ENCODE peak calls at places on chromosomes 6 and 20, in ten cellular contexts. W is BE2C; X is GM20000; Z is NCI-H1417; E is upper lobe of right lung; J is AG04449; G is GM19239; I is body of pancreas; C is psoas muscle; H is activated CD8-positive, alpha-beta memory T cell treated with anti-CD3 and anti-CD28 coated beads for 4 hours. M is an unnamed sample.

GRCh38 chr6:112833546-112834215 is 486.6 kb downstream of the RFPL4B start:
- DNase-seq in W (no peak), X (no peak), Z (peak), E (no peak), J (no peak), G (no peak), I (no peak), C (no peak), H (no peak), M (no peak)

GRCh38 chr20:62900692-62901584 is 25.4 kb downstream of the DIDO1 start:
- DNase-seq in W (no peak), X (no peak), Z (no peak), E (no peak), J (no peak), G (no peak), I (no peak), C (no peak), H (no peak), M (no peak)

GRCh38 chr6:112027942-112028674 is 25.8 kb upstream of the CCN6 start:
- DNase-seq in W (no peak), X (no peak), Z (no peak), E (no peak), J (no peak), G (no peak), I (no peak), C (no peak), H (peak), M (no peak)

GRCh38 chr6:167146173-167146572 is 11.6 kb downstream of the GPR31 start:
- DNase-seq in W (no peak), X (no peak), Z (no peak), E (no peak), J (no peak), G (no peak), I (no peak), C (no peak), H (no peak), M (no peak)

GRCh38 chr20:48781634-48782033 is 46.2 kb downstream of the PREX1 start:
- DNase-seq in W (no peak), X (no peak), Z (no peak), E (no peak), J (no peak), G (no peak), I (no peak), C (no peak), H (no peak), M (no peak)

GRCh38 chr20:49505518-49505917 is 23.1 kb upstream of the KCNB1 start:
- DNase-seq in W (peak), X (no peak), Z (peak), E (no peak), J (no peak), G (no peak), I (no peak), C (peak), H (no peak), M (no peak)

GRCh38 chr20:25310921-25311728 is 63.2 kb downstream of the PYGB start:
- DNase-seq in W (no peak), X (no peak), Z (no peak), E (peak), J (peak), G (no peak), I (no peak), C (no peak), H (no peak), M (no peak)

GRCh38 chr20:63533871-63534393 is 3.2 kb downstream of the PTK6 start:
- DNase-seq in W (no peak), X (no peak), Z (no peak), E (peak), J (no peak), G (no peak), I (peak), C (peak), H (no peak), M (no peak)

GRCh38 chr20:41214202-41214601 is 76.9 kb downstream of the PLCG1 start:
- DNase-seq in W (no peak), X (no peak), Z (no peak), E (no peak), J (no peak), G (no peak), I (no peak), C (no peak), H (no peak), M (no peak)

GRCh38 chr6:54618597-54618996 is 228.0 kb upstream of the FAM83B start:
- DNase-seq in W (no peak), X (no peak), Z (no peak), E (no peak), J (no peak), G (no peak), I (no peak), C (no peak), H (no peak), M (no peak)

GRCh38 chr6:117908246-117909107 is 1.4 kb downstream of the SLC35F1 start:
- DNase-seq in W (peak), X (no peak), Z (no peak), E (no peak), J (no peak), G (no peak), I (peak), C (no peak), H (no peak), M (no peak)

GRCh38 chr6:121652726-121653623 is 217.5 kb downstream of the GJA1 start:
- DNase-seq in W (no peak), X (no peak), Z (no peak), E (no peak), J (peak), G (no peak), I (no peak), C (no peak), H (no peak), M (no peak)

GRCh38 chr20:10769700-10770099 is 95.9 kb upstream of the JAG1 start:
- DNase-seq in W (no peak), X (no peak), Z (no peak), E (no peak), J (no peak), G (no peak), I (no peak), C (no peak), H (no peak), M (no peak)

GRCh38 chr6:121651420-121651819 is 216.0 kb downstream of the GJA1 start:
- DNase-seq in W (no peak), X (no peak), Z (no peak), E (no peak), J (no peak), G (no peak), I (no peak), C (no peak), H (no peak), M (no peak)

GRCh38 chr6:16559091-16559490 is 202.2 kb downstream of the ATXN1 start:
- DNase-seq in W (no peak), X (no peak), Z (no peak), E (no peak), J (no peak), G (no peak), I (no peak), C (no peak), H (no peak), M (no peak)

GRCh38 chr6:14002176-14002947 is 77.6 kb downstream of the RNF182 start:
- DNase-seq in W (no peak), X (no peak), Z (no peak), E (no peak), J (no peak), G (no peak), I (no peak), C (no peak), H (no peak), M (no peak)

GRCh38 chr6:37705239-37706051 is 7.8 kb upstream of the MDGA1 start:
- DNase-seq in W (peak), X (peak), Z (peak), E (peak), J (no peak), G (peak), I (peak), C (peak), H (peak), M (peak)

GRCh38 chr20:5448449-5449118 is 131.8 kb upstream of the PROKR2 start:
- DNase-seq in W (peak), X (peak), Z (peak), E (no peak), J (no peak), G (peak), I (peak), C (no peak), H (peak), M (peak)

GRCh38 chr6:151054304-151054703 is 185.5 kb upstream of the AKAP12 start:
- DNase-seq in W (no peak), X (no peak), Z (no peak), E (no peak), J (no peak), G (no peak), I (no peak), C (no peak), H (no peak), M (no peak)

GRCh38 chr20:61500791-61501321 is 248.8 kb downstream of the CDH4 start:
- DNase-seq in W (no peak), X (no peak), Z (no peak), E (no peak), J (no peak), G (no peak), I (no peak), C (no peak), H (no peak), M (no peak)

GRCh38 chr6:22113046-22113766 is 183.6 kb downstream of the PRL start:
- DNase-seq in W (no peak), X (no peak), Z (no peak), E (no peak), J (peak), G (no peak), I (no peak), C (no peak), H (no peak), M (no peak)

GRCh38 chr6:34247481-34248197 is 1.2 kb downstream of the SMIM29 start:
- DNase-seq in W (no peak), X (peak), Z (no peak), E (no peak), J (no peak), G (no peak), I (no peak), C (no peak), H (no peak), M (no peak)

GRCh38 chr6:56356431-56356830 is 109.1 kb upstream of the COL21A1 start:
- DNase-seq in W (no peak), X (no peak), Z (no peak), E (no peak), J (no peak), G (no peak), I (no peak), C (no peak), H (no peak), M (no peak)

GRCh38 chr20:20095114-20095872 is 43.0 kb downstream of the CFAP61 start:
- DNase-seq in W (no peak), X (no peak), Z (no peak), E (no peak), J (no peak), G (no peak), I (no peak), C (no peak), H (no peak), M (no peak)

GRCh38 chr6:144989319-144990099 is 704.4 kb downstream of the UTRN start:
- DNase-seq in W (no peak), X (no peak), Z (no peak), E (no peak), J (no peak), G (no peak), I (no peak), C (no peak), H (no peak), M (no peak)

GRCh38 chr20:13325033-13325432 is 104.0 kb downstream of the ISM1 start:
- DNase-seq in W (peak), X (no peak), Z (no peak), E (no peak), J (no peak), G (no peak), I (no peak), C (no peak), H (no peak), M (no peak)

GRCh38 chr6:13813621-13814175 is 659 bp downstream of the MCUR1 start:
- DNase-seq in W (peak), X (no peak), Z (peak), E (peak), J (no peak), G (peak), I (peak), C (peak), H (no peak), M (no peak)

GRCh38 chr6:149129401-149130077 is 188.0 kb upstream of the TAB2 start:
- DNase-seq in W (no peak), X (no peak), Z (no peak), E (no peak), J (no peak), G (no peak), I (no peak), C (no peak), H (no peak), M (no peak)

GRCh38 chr20:62362991-62363919 is 3.9 kb downstream of the LAMA5 start:
- DNase-seq in W (peak), X (no peak), Z (no peak), E (peak), J (no peak), G (no peak), I (no peak), C (peak), H (no peak), M (no peak)

GRCh38 chr6:170449835-170450753 is 103.0 kb downstream of the PSMB1 start:
- DNase-seq in W (no peak), X (no peak), Z (no peak), E (peak), J (no peak), G (no peak), I (no peak), C (no peak), H (no peak), M (no peak)

GRCh38 chr6:33840064-33840926 is 36.5 kb upstream of the MLN start:
- DNase-seq in W (peak), X (peak), Z (no peak), E (no peak), J (peak), G (peak), I (no peak), C (no peak), H (no peak), M (peak)

GRCh38 chr6:17202526-17202925 is 78.6 kb upstream of the RBM24 start:
- DNase-seq in W (no peak), X (no peak), Z (peak), E (no peak), J (no peak), G (no peak), I (no peak), C (no peak), H (no peak), M (no peak)

GRCh38 chr20:13009682-13010406 is 1.1 kb downstream of the SPTLC3 start:
- DNase-seq in W (no peak), X (peak), Z (no peak), E (no peak), J (peak), G (peak), I (peak), C (no peak), H (no peak), M (peak)

GRCh38 chr20:18428490-18429173 is 38.2 kb downstream of the DZANK1 start:
- DNase-seq in W (no peak), X (no peak), Z (no peak), E (no peak), J (no peak), G (no peak), I (peak), C (no peak), H (no peak), M (no peak)

GRCh38 chr20:63544958-63545516 is 2.5 kb downstream of the SRMS start:
- DNase-seq in W (no peak), X (no peak), Z (no peak), E (no peak), J (no peak), G (no peak), I (no peak), C (no peak), H (no peak), M (no peak)

M was measured in GM12864.